ENCODE peak calls at places on chromosomes 13 and 19, in seven cellular contexts. E is Panc1; Z is CD8-positive, alpha-beta T cell; C is AG09309; X is WTC11; B is esophagus muscularis mucosa; L is lower lobe of right lung. T is an unnamed sample.

GRCh38 chr19:12230751-12231733 is 63.6 kb downstream of the ZNF44 start:
- DNase-seq in L (no peak), B (no peak), C (no peak), E (no peak), X (no peak), Z (no peak), T (no peak)

GRCh38 chr13:110499621-110500281 is 61.8 kb downstream of the RAB20 start:
- DNase-seq in C (peak; percentile 66), Z (no peak), X (no peak), B (no peak), L (no peak), E (no peak), T (no peak)

GRCh38 chr13:49625392-49626137 is 2.7 kb upstream of the ARL11 start:
- DNase-seq in X (no peak), Z (no peak), L (peak; percentile 83), B (no peak), C (no peak), E (no peak), T (peak; percentile 56)

GRCh38 chr19:5126498-5127223 is 157.7 kb downstream of the KDM4B start:
- DNase-seq in C (no peak), L (no peak), B (no peak), Z (no peak), E (no peak), X (no peak), T (no peak)

GRCh38 chr13:46121597-46122163 is 16.8 kb upstream of the CPB2 start:
- DNase-seq in X (no peak), E (no peak), L (no peak), B (no peak), Z (no peak), C (no peak), T (no peak)

GRCh38 chr19:16040642-16041041 is 35.7 kb upstream of the TPM4 start:
- DNase-seq in E (no peak), C (peak; percentile 13), X (no peak), B (no peak), L (no peak), Z (no peak), T (no peak)

GRCh38 chr13:33279898-33280549 is 5.5 kb downstream of the STARD13 start:
- DNase-seq in B (no peak), C (no peak), E (no peak), Z (no peak), X (no peak), L (no peak), T (no peak)

GRCh38 chr19:3171894-3172679 is 6.5 kb upstream of the S1PR4 start:
- DNase-seq in L (no peak), Z (no peak), B (no peak), X (no peak), C (no peak), E (no peak), T (peak; percentile 44)

GRCh38 chr13:33543089-33543459 is 257.5 kb upstream of the STARD13 start:
- DNase-seq in Z (no peak), L (no peak), E (no peak), C (no peak), X (no peak), B (no peak), T (no peak)

GRCh38 chr13:99724633-99725517 is 223.6 kb downstream of the TM9SF2 start:
- DNase-seq in C (no peak), E (no peak), B (no peak), X (no peak), Z (no peak), L (no peak), T (no peak)

GRCh38 chr13:91375119-91375729 is 23.2 kb upstream of the GPC5 start:
- DNase-seq in E (peak; percentile 7), B (no peak), C (no peak), Z (no peak), L (no peak), X (no peak), T (peak; percentile 47)

GRCh38 chr19:2607712-2608601 is 94.5 kb downstream of the GNG7 start:
- DNase-seq in E (no peak), B (no peak), L (peak; percentile 50), C (no peak), X (no peak), Z (peak; percentile 62), T (no peak)

GRCh38 chr13:57633141-57633949 is 1.8 kb downstream of the PCDH17 start:
- DNase-seq in X (peak; percentile 88), C (no peak), L (peak; percentile 62), Z (no peak), B (peak; percentile 91), E (no peak), T (peak; percentile 36)

GRCh38 chr19:55519461-55520311 is 17.2 kb downstream of the SBK2 start:
- DNase-seq in E (peak; percentile 90), Z (no peak), B (no peak), C (peak; percentile 81), X (no peak), L (no peak), T (no peak)

GRCh38 chr19:13277104-13277809 is 127.0 kb downstream of the IER2 start:
- DNase-seq in L (peak; percentile 63), X (peak; percentile 48), Z (peak; percentile 26), B (no peak), C (peak; percentile 28), E (peak; percentile 64), T (peak; percentile 58)

GRCh38 chr19:41541990-41542584 is 33.9 kb upstream of the CEACAM21 start:
- DNase-seq in X (peak; percentile 81), C (no peak), L (peak; percentile 83), E (no peak), B (no peak), Z (peak; percentile 77), T (peak; percentile 77)

GRCh38 chr13:77751513-77752456 is 54.3 kb downstream of the SLAIN1 start:
- DNase-seq in C (no peak), E (peak; percentile 22), B (no peak), L (peak; percentile 42), Z (peak; percentile 12), X (peak; percentile 22), T (no peak)

GRCh38 chr13:75724742-75725504 is 88.8 kb downstream of the LMO7 start:
- DNase-seq in C (no peak), E (no peak), L (no peak), B (no peak), Z (no peak), X (no peak), T (no peak)

GRCh38 chr19:46040952-46041500 is at the start of gene IGFL4:
- DNase-seq in X (no peak), L (no peak), Z (no peak), E (no peak), B (no peak), C (no peak), T (no peak)

GRCh38 chr13:29654807-29655547 is 59.5 kb upstream of the SLC7A1 start:
- DNase-seq in X (no peak), L (no peak), C (peak; percentile 66), E (no peak), B (no peak), Z (no peak), T (no peak)

GRCh38 chr19:3132971-3133792 is 2.7 kb upstream of the GNA15 start:
- DNase-seq in X (no peak), C (peak; percentile 39), E (no peak), B (no peak), Z (peak; percentile 50), L (no peak), T (peak; percentile 88)

GRCh38 chr19:13839938-13840750 is 36.8 kb upstream of the NANOS3 start:
- DNase-seq in B (no peak), L (peak; percentile 81), E (no peak), X (no peak), C (no peak), Z (no peak), T (peak; percentile 83)

GRCh38 chr19:13640611-13641010 is 123.7 kb upstream of the MRI1 start:
- DNase-seq in C (no peak), Z (no peak), B (no peak), X (no peak), L (no peak), E (no peak), T (no peak)

GRCh38 chr19:1929051-1929742 is 11.8 kb upstream of the CSNK1G2 start:
- DNase-seq in E (no peak), X (peak; percentile 94), L (peak; percentile 89), Z (peak; percentile 80), B (no peak), C (no peak), T (peak; percentile 77)

GRCh38 chr19:2983351-2984195 is 6.2 kb downstream of the TLE6 start:
- DNase-seq in Z (no peak), E (no peak), C (no peak), X (peak; percentile 80), L (no peak), B (no peak), T (no peak)

GRCh38 chr13:96003304-96003703 is 49.9 kb downstream of the UGGT2 start:
- DNase-seq in L (no peak), X (no peak), C (no peak), E (no peak), Z (no peak), B (no peak), T (no peak)

GRCh38 chr19:1774999-1775772 is 21.9 kb downstream of the ONECUT3 start:
- DNase-seq in L (no peak), Z (no peak), B (no peak), C (no peak), E (no peak), X (peak; percentile 72), T (no peak)

GRCh38 chr19:47430041-47430802 is 10.9 kb upstream of the MEIS3 start:
- DNase-seq in X (peak; percentile 70), L (peak; percentile 71), B (no peak), E (no peak), Z (no peak), C (no peak), T (no peak)

GRCh38 chr19:7908078-7908699 is 4.5 kb downstream of the MAP2K7 start:
- DNase-seq in Z (no peak), C (no peak), E (no peak), X (no peak), L (no peak), B (no peak), T (no peak)

GRCh38 chr13:26656919-26657318 is 99.4 kb downstream of the WASF3 start:
- DNase-seq in E (no peak), L (no peak), B (no peak), Z (no peak), X (no peak), C (peak; percentile 13), T (no peak)
- TF ChIP-seq CTCF in E (no peak), L (no peak), B (no peak), Z (no peak), X (no peak), C (peak; percentile 22), T (no peak)

GRCh38 chr19:17424743-17425365 is 5.0 kb downstream of the MVB12A start:
- DNase-seq in X (peak; percentile 92), L (no peak), C (no peak), Z (no peak), E (no peak), B (no peak), T (no peak)
- TF ChIP-seq CTCF in X (peak; percentile 51), L (peak; percentile 21), C (peak; percentile 45), Z (no peak), E (no peak), B (peak; percentile 21), T (peak; percentile 23)

DNA sequence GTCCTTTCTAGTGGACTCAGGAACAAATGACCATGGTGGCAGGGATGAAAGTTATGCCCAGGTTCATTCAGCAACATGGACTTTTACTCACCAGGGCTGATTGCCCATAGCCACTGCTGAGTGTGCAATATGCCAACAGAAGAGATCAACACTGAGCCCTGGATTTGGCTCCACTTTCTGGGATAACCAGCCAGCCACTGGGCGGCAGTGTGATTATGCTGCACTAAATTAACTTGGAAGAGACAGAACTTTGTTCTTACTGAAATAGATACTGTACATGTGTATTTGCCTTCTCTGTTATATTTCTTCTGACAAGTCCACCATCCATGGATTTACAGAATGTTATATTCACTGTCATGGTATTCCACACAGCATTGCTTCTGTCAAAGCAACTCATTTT is 257.4 kb downstream of the TDRD3 start:
- DNase-seq in E (peak; percentile 2), L (no peak), Z (no peak), B (no peak), C (no peak), X (peak; percentile 49), T (no peak)
- TF ChIP-seq CTCF in E (peak; percentile 73), L (peak; percentile 50), Z (no peak), B (peak; percentile 23), C (peak; percentile 44), X (no peak), T (no peak)

GRCh38 chr13:21913010-21913409 is 242.1 kb downstream of the FGF9 start:
- DNase-seq in E (no peak), C (no peak), X (peak; percentile 59), L (no peak), B (no peak), Z (no peak), T (no peak)
- TF ChIP-seq CTCF in E (no peak), C (no peak), X (peak; percentile 65), L (no peak), B (no peak), Z (no peak), T (no peak)

T was measured in CD14-positive monocyte.